ENCODE peak calls at places on chromosomes 11 and 22, in ten cellular contexts. One of them, this sample, is unnamed. For H3K36me3 and H3K9me3, the result is how much of the 10 kb centered on the place peaks cover.

GRCh38 chr22:38292694-38293093 is 19.9 kb upstream of the TMEM184B start:
- DNase-seq in fibroblast of lung: peak
- DNase-seq in cardiac muscle cell: no peak
- DNase-seq in sigmoid colon: no peak
- DNase-seq in adrenal gland: no peak
- DNase-seq in Peyer's patch: no peak
- DNase-seq in ascending aorta: no peak
- DNase-seq in thyroid gland: no peak
- DNase-seq in pancreas: no peak
- DNase-seq in tibial nerve: no peak
- DNase-seq in this sample: no peak

GRCh38 chr11:19577849-19578619 is 134.6 kb upstream of the NAV2 start:
- DNase-seq in thyroid gland: peak
- DNase-seq in tibial nerve: no peak
- DNase-seq in Peyer's patch: no peak
- DNase-seq in ascending aorta: peak
- DNase-seq in pancreas: no peak
- DNase-seq in fibroblast of lung: peak
- DNase-seq in adrenal gland: no peak
- DNase-seq in cardiac muscle cell: peak
- DNase-seq in sigmoid colon: peak
- DNase-seq in this sample: no peak

GRCh38 chr11:101428918-101429317 is 154.9 kb downstream of the TRPC6 start:
- DNase-seq in ascending aorta: no peak
- DNase-seq in sigmoid colon: no peak
- DNase-seq in thyroid gland: no peak
- DNase-seq in adrenal gland: no peak
- DNase-seq in cardiac muscle cell: peak
- DNase-seq in pancreas: no peak
- DNase-seq in fibroblast of lung: peak
- DNase-seq in tibial nerve: no peak
- DNase-seq in Peyer's patch: no peak
- DNase-seq in this sample: no peak

GRCh38 chr11:7577883-7578242 is 64.1 kb downstream of the PPFIBP2 start:
- DNase-seq in thyroid gland: peak
- DNase-seq in cardiac muscle cell: no peak
- DNase-seq in fibroblast of lung: peak
- DNase-seq in adrenal gland: no peak
- DNase-seq in sigmoid colon: no peak
- DNase-seq in Peyer's patch: no peak
- DNase-seq in ascending aorta: peak
- DNase-seq in pancreas: no peak
- DNase-seq in tibial nerve: no peak
- DNase-seq in this sample: no peak

GRCh38 chr11:118818130-118818529 is 27.2 kb upstream of the DDX6 start:
- DNase-seq in thyroid gland: no peak
- DNase-seq in fibroblast of lung: no peak
- DNase-seq in tibial nerve: no peak
- DNase-seq in pancreas: no peak
- DNase-seq in adrenal gland: no peak
- DNase-seq in Peyer's patch: no peak
- DNase-seq in ascending aorta: no peak
- DNase-seq in sigmoid colon: no peak
- DNase-seq in cardiac muscle cell: no peak
- DNase-seq in this sample: no peak

GRCh38 chr11:2523821-2524391 is 79.1 kb downstream of the KCNQ1 start:
- DNase-seq in tibial nerve: peak
- DNase-seq in cardiac muscle cell: no peak
- DNase-seq in fibroblast of lung: no peak
- DNase-seq in adrenal gland: peak
- DNase-seq in sigmoid colon: peak
- DNase-seq in Peyer's patch: peak
- DNase-seq in ascending aorta: peak
- DNase-seq in pancreas: peak
- DNase-seq in thyroid gland: peak
- DNase-seq in this sample: no peak

GRCh38 chr11:32573228-32573627 is 10.4 kb upstream of the EIF3M start:
- DNase-seq in Peyer's patch: no peak
- DNase-seq in tibial nerve: no peak
- DNase-seq in ascending aorta: no peak
- DNase-seq in sigmoid colon: no peak
- DNase-seq in adrenal gland: no peak
- DNase-seq in fibroblast of lung: no peak
- DNase-seq in pancreas: no peak
- DNase-seq in thyroid gland: no peak
- DNase-seq in cardiac muscle cell: no peak
- DNase-seq in this sample: no peak

GRCh38 chr11:10931761-10932700 is 74.2 kb upstream of the ZBED5 start:
- DNase-seq in sigmoid colon: no peak
- DNase-seq in tibial nerve: no peak
- DNase-seq in Peyer's patch: no peak
- DNase-seq in fibroblast of lung: no peak
- DNase-seq in thyroid gland: no peak
- DNase-seq in adrenal gland: no peak
- DNase-seq in ascending aorta: peak
- DNase-seq in cardiac muscle cell: peak
- DNase-seq in pancreas: no peak
- DNase-seq in this sample: no peak

GRCh38 chr11:106092446-106092845 is 15.0 kb downstream of the AASDHPPT start:
- DNase-seq in sigmoid colon: no peak
- DNase-seq in fibroblast of lung: no peak
- DNase-seq in Peyer's patch: no peak
- DNase-seq in ascending aorta: no peak
- DNase-seq in cardiac muscle cell: no peak
- DNase-seq in adrenal gland: no peak
- DNase-seq in tibial nerve: no peak
- DNase-seq in thyroid gland: no peak
- DNase-seq in pancreas: no peak
- DNase-seq in this sample: no peak

DNA sequence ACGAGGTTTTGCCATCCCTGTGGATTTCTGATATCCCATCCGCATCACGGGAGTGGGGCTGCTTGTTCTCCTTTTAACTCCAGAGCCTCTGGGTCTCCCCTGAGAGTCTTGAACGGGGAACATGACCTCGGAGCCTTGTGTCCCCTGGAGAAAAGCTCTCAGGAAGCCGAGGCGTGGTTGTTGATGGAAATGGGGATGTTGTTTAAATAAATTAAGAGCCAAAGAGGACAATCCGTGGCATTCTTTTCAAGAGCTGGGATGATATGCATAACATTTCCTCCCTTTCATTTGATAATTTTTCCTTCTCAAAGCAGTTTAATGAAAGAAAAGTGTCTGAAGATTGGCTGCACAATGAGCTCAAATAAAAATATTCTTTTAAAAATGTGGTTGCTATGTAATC is 14.2 kb downstream of the TSPAN18 start:
- DNase-seq in cardiac muscle cell: no peak
- DNase-seq in adrenal gland: no peak
- DNase-seq in tibial nerve: no peak
- DNase-seq in pancreas: no peak
- DNase-seq in Peyer's patch: no peak
- DNase-seq in sigmoid colon: peak
- DNase-seq in thyroid gland: no peak
- DNase-seq in fibroblast of lung: no peak
- DNase-seq in ascending aorta: no peak
- DNase-seq in this sample: no peak
- H3K27ac ChIP-seq in cardiac muscle cell: no peak
- H3K27ac ChIP-seq in adrenal gland: no peak
- H3K27ac ChIP-seq in tibial nerve: no peak
- H3K27ac ChIP-seq in pancreas: no peak
- H3K27ac ChIP-seq in Peyer's patch: no peak
- H3K27ac ChIP-seq in sigmoid colon: peak
- H3K27ac ChIP-seq in thyroid gland: no peak
- H3K27ac ChIP-seq in fibroblast of lung: no peak
- H3K27ac ChIP-seq in ascending aorta: no peak
- H3K27ac ChIP-seq in this sample: no peak

GRCh38 chr22:19969141-19969928 is 27.7 kb upstream of the TXNRD2 start:
- DNase-seq in adrenal gland: no peak
- DNase-seq in Peyer's patch: no peak
- DNase-seq in cardiac muscle cell: no peak
- DNase-seq in thyroid gland: no peak
- DNase-seq in fibroblast of lung: no peak
- DNase-seq in sigmoid colon: no peak
- DNase-seq in pancreas: no peak
- DNase-seq in ascending aorta: no peak
- DNase-seq in tibial nerve: no peak
- DNase-seq in this sample: no peak

GRCh38 chr22:19966908-19967750 is 25.5 kb upstream of the TXNRD2 start:
- DNase-seq in fibroblast of lung: no peak
- DNase-seq in cardiac muscle cell: no peak
- DNase-seq in pancreas: no peak
- DNase-seq in Peyer's patch: no peak
- DNase-seq in tibial nerve: no peak
- DNase-seq in thyroid gland: no peak
- DNase-seq in adrenal gland: peak
- DNase-seq in sigmoid colon: no peak
- DNase-seq in ascending aorta: no peak
- DNase-seq in this sample: no peak

GRCh38 chr22:19968450-19968891 is 26.9 kb upstream of the TXNRD2 start:
- DNase-seq in Peyer's patch: no peak
- DNase-seq in fibroblast of lung: no peak
- DNase-seq in thyroid gland: no peak
- DNase-seq in cardiac muscle cell: no peak
- DNase-seq in ascending aorta: no peak
- DNase-seq in tibial nerve: no peak
- DNase-seq in sigmoid colon: no peak
- DNase-seq in adrenal gland: no peak
- DNase-seq in pancreas: no peak
- DNase-seq in this sample: no peak

GRCh38 chr22:19965771-19966709 is 24.4 kb upstream of the TXNRD2 start:
- DNase-seq in tibial nerve: no peak
- DNase-seq in pancreas: no peak
- DNase-seq in fibroblast of lung: no peak
- DNase-seq in ascending aorta: no peak
- DNase-seq in cardiac muscle cell: no peak
- DNase-seq in adrenal gland: no peak
- DNase-seq in sigmoid colon: no peak
- DNase-seq in Peyer's patch: no peak
- DNase-seq in thyroid gland: peak
- DNase-seq in this sample: no peak

DNA sequence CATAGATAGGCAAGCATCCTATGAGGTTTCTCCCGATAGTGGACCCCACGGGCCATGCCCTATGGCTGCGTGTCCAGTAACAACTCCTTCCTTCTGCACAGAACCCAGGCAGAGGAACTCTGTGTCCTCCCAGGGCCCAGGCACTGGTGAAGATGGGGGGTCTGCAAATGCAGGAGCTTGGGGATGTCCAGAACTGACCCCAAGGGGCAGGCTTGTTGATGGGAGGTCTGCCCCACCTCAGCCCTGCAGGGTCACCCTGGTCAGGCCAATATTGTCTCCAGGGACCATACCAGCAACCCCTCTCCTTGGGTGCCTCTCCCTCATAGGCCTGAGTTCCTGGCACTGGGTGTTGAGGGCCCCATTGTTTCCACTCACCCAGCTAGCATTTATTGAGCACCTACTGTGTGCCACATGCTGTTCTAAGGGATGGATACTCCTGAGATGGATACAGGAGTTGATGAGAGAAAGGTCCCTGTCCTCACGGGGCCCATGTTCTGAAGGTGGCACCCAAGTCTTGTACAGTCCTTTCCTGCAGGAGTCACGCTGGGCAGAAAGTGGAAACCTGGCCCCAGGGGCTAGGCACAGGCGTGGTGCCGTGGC is 26.3 kb upstream of the TXNRD2 start:
- DNase-seq in ascending aorta: no peak
- DNase-seq in fibroblast of lung: no peak
- DNase-seq in thyroid gland: no peak
- DNase-seq in adrenal gland: no peak
- DNase-seq in Peyer's patch: no peak
- DNase-seq in cardiac muscle cell: no peak
- DNase-seq in pancreas: no peak
- DNase-seq in sigmoid colon: no peak
- DNase-seq in tibial nerve: no peak
- DNase-seq in this sample: no peak
- H3K36me3 ChIP-seq in ascending aorta: half or more
- H3K36me3 ChIP-seq in fibroblast of lung: under half
- H3K36me3 ChIP-seq in thyroid gland: under half
- H3K36me3 ChIP-seq in adrenal gland: under half
- H3K36me3 ChIP-seq in Peyer's patch: under half
- H3K36me3 ChIP-seq in cardiac muscle cell: under half
- H3K36me3 ChIP-seq in pancreas: under half
- H3K36me3 ChIP-seq in sigmoid colon: under half
- H3K36me3 ChIP-seq in tibial nerve: under half
- H3K36me3 ChIP-seq in this sample: under half

GRCh38 chr22:49156662-49157285 is 670.9 kb downstream of the BRD1 start:
- DNase-seq in ascending aorta: no peak
- DNase-seq in pancreas: peak
- DNase-seq in cardiac muscle cell: no peak
- DNase-seq in tibial nerve: no peak
- DNase-seq in thyroid gland: peak
- DNase-seq in Peyer's patch: no peak
- DNase-seq in fibroblast of lung: no peak
- DNase-seq in adrenal gland: no peak
- DNase-seq in sigmoid colon: no peak
- DNase-seq in this sample: no peak
- H3K9me3 ChIP-seq in ascending aorta: under half
- H3K9me3 ChIP-seq in pancreas: under half
- H3K9me3 ChIP-seq in cardiac muscle cell: under half
- H3K9me3 ChIP-seq in tibial nerve: under half
- H3K9me3 ChIP-seq in thyroid gland: under half
- H3K9me3 ChIP-seq in Peyer's patch: under half
- H3K9me3 ChIP-seq in fibroblast of lung: under half
- H3K9me3 ChIP-seq in adrenal gland: under half
- H3K9me3 ChIP-seq in sigmoid colon: under half
- H3K9me3 ChIP-seq in this sample: under half

GRCh38 chr11:103964390-103964789 is 72.0 kb upstream of the DDI1 start:
- DNase-seq in sigmoid colon: no peak
- DNase-seq in pancreas: no peak
- DNase-seq in thyroid gland: no peak
- DNase-seq in cardiac muscle cell: no peak
- DNase-seq in fibroblast of lung: no peak
- DNase-seq in tibial nerve: no peak
- DNase-seq in ascending aorta: no peak
- DNase-seq in Peyer's patch: no peak
- DNase-seq in adrenal gland: no peak
- DNase-seq in this sample: no peak
- H3K27ac ChIP-seq in sigmoid colon: no peak
- H3K27ac ChIP-seq in pancreas: no peak
- H3K27ac ChIP-seq in thyroid gland: no peak
- H3K27ac ChIP-seq in cardiac muscle cell: no peak
- H3K27ac ChIP-seq in fibroblast of lung: no peak
- H3K27ac ChIP-seq in tibial nerve: no peak
- H3K27ac ChIP-seq in ascending aorta: no peak
- H3K27ac ChIP-seq in Peyer's patch: no peak
- H3K27ac ChIP-seq in adrenal gland: no peak
- H3K27ac ChIP-seq in this sample: no peak

DNA sequence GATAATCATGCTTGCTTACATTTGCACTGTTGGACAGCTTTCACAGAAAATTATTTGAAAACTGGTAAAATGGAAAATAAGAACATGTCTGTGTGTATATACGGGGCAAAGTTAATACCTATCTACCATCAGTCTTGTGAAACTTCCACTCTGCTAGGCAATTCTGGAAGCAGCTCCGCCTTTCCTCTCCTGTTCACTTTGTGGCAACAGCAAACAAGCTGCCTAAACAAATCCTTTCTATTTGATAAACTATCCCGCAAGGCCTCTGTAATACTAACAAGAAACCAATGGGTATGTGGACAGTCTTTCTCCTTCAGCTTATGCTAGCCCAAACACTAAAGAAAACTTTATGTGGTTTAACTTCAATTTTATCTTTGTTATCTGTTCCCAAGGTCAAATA is 39.2 kb upstream of the RAPSN start:
- DNase-seq in Peyer's patch: no peak
- DNase-seq in fibroblast of lung: no peak
- DNase-seq in thyroid gland: no peak
- DNase-seq in adrenal gland: no peak
- DNase-seq in tibial nerve: no peak
- DNase-seq in pancreas: no peak
- DNase-seq in cardiac muscle cell: no peak
- DNase-seq in ascending aorta: no peak
- DNase-seq in sigmoid colon: no peak
- DNase-seq in this sample: no peak
- H3K36me3 ChIP-seq in Peyer's patch: under half
- H3K36me3 ChIP-seq in fibroblast of lung: under half
- H3K36me3 ChIP-seq in thyroid gland: under half
- H3K36me3 ChIP-seq in adrenal gland: under half
- H3K36me3 ChIP-seq in tibial nerve: under half
- H3K36me3 ChIP-seq in pancreas: under half
- H3K36me3 ChIP-seq in cardiac muscle cell: under half
- H3K36me3 ChIP-seq in ascending aorta: half or more
- H3K36me3 ChIP-seq in sigmoid colon: under half
- H3K36me3 ChIP-seq in this sample: half or more